ENCODE peak calls at places on chromosomes 1 and 21, in seven cellular contexts. X is IMR-90, Y is SJSA1, J is foreskin keratinocyte, L is EH, A is upper lobe of right lung, I is ovary. E is an unnamed sample.

GRCh38 chr1:228695015-228695955 is 40.0 kb upstream of the RHOU start:
- DNase-seq in I (no peak), L (no peak), Y (peak; percentile 8), X (no peak), A (no peak), J (no peak), E (no peak)

GRCh38 chr1:206725053-206725963 is 40.6 kb downstream of the MAPKAPK2 start:
- DNase-seq in L (peak; percentile 56), J (no peak), A (peak; percentile 7), I (no peak), Y (no peak), X (peak; percentile 51), E (no peak)

GRCh38 chr1:29322861-29323585 is 86.7 kb downstream of the PTPRU start:
- DNase-seq in X (no peak), A (peak; percentile 51), L (no peak), I (no peak), Y (no peak), J (no peak), E (no peak)

GRCh38 chr1:59013276-59013927 is 229.6 kb upstream of the JUN start:
- DNase-seq in J (no peak), A (no peak), X (peak; percentile 36), L (peak; percentile 80), I (peak; percentile 55), Y (peak; percentile 95), E (peak; percentile 73)

GRCh38 chr1:217272385-217272784 is 358.5 kb downstream of the GPATCH2 start:
- DNase-seq in I (no peak), A (no peak), J (no peak), X (peak; percentile 84), Y (no peak), L (peak; percentile 70), E (no peak)

GRCh38 chr21:25127811-25128210 is 479.5 kb downstream of the MRPL39 start:
- DNase-seq in X (no peak), Y (no peak), I (no peak), L (no peak), A (no peak), J (no peak), E (no peak)

GRCh38 chr21:31959881-31960280 is 87.1 kb downstream of the HUNK start:
- DNase-seq in Y (no peak), A (no peak), X (no peak), I (no peak), J (no peak), L (no peak), E (no peak)

GRCh38 chr1:1616838-1617237 is 1.5 kb downstream of the MIB2 start:
- DNase-seq in X (no peak), I (peak; percentile 48), J (no peak), Y (no peak), L (no peak), A (no peak), E (no peak)

GRCh38 chr1:91651243-91651642 is 150.6 kb downstream of the CDC7 start:
- DNase-seq in A (no peak), I (no peak), Y (no peak), J (no peak), X (no peak), L (no peak), E (no peak)

GRCh38 chr1:86926886-86927285 is 12.5 kb downstream of the HS2ST1 start:
- DNase-seq in X (no peak), Y (no peak), L (no peak), J (no peak), A (no peak), I (no peak), E (no peak)

GRCh38 chr1:92915547-92915946 is 45.7 kb downstream of the DIPK1A start:
- DNase-seq in I (no peak), Y (no peak), J (no peak), A (no peak), L (no peak), X (no peak), E (no peak)

GRCh38 chr1:78658901-78659300 is 9.3 kb downstream of the IFI44 start:
- DNase-seq in I (no peak), L (no peak), A (no peak), J (no peak), Y (no peak), X (peak; percentile 18), E (no peak)

GRCh38 chr1:207666342-207666741 is 21.4 kb downstream of the CR1L start:
- DNase-seq in L (no peak), J (no peak), Y (no peak), I (no peak), X (no peak), A (no peak), E (no peak)

GRCh38 chr1:197928849-197929336 is 11.7 kb downstream of the LHX9 start:
- DNase-seq in A (no peak), J (no peak), X (no peak), L (peak; percentile 22), I (no peak), Y (no peak), E (peak; percentile 70)

GRCh38 chr1:42379794-42380616 is 587 bp upstream of the RIMKLA start:
- DNase-seq in L (peak; percentile 50), J (no peak), I (no peak), Y (no peak), X (peak; percentile 24), A (no peak), E (peak; percentile 37)

GRCh38 chr1:198701766-198702539 is 63.1 kb downstream of the PTPRC start:
- DNase-seq in X (no peak), I (no peak), A (no peak), L (no peak), J (no peak), Y (no peak), E (no peak)

GRCh38 chr1:24926596-24927249 is 3.4 kb downstream of the RUNX3 start:
- DNase-seq in I (no peak), Y (peak; percentile 56), X (no peak), A (no peak), L (peak; percentile 39), J (no peak), E (no peak)

GRCh38 chr1:213014642-213015041 is 1.0 kb downstream of the ANGEL2 start:
- DNase-seq in A (no peak), X (peak; percentile 13), I (no peak), Y (no peak), J (no peak), L (peak; percentile 18), E (peak; percentile 26)

E was measured in testis.